ENCODE peak calls at places on chromosomes 7 and 10, in four cellular contexts. I, R, O and T are unnamed samples.

GRCh38 chr10:32150532-32151101 is 94.4 kb upstream of the KIF5B start:
- DNase-seq in I (no peak), R (no peak), O (no peak), T (no peak)

GRCh38 chr10:82883588-82883987 is 1008.6 kb downstream of the NRG3 start:
- DNase-seq in I (no peak), R (no peak), O (no peak), T (no peak)

GRCh38 chr10:75540357-75541335 is 109.2 kb downstream of the LRMDA start:
- DNase-seq in I (no peak), R (no peak), O (no peak), T (no peak)

GRCh38 chr10:14412624-14413023 is 81.9 kb upstream of the FRMD4A start:
- DNase-seq in I (no peak), R (no peak), O (no peak), T (no peak)

GRCh38 chr10:96747734-96748550 is 27.6 kb upstream of the PIK3AP1 start:
- DNase-seq in I (no peak), R (peak; percentile 97), O (no peak), T (no peak)

GRCh38 chr7:104653870-104654401 is 325.5 kb downstream of the LHFPL3 start:
- DNase-seq in I (no peak), R (no peak), O (no peak), T (no peak)

GRCh38 chr10:91597397-91597881 is 35.4 kb downstream of the PPP1R3C start:
- DNase-seq in I (no peak), R (no peak), O (no peak), T (peak; percentile 44)

GRCh38 chr7:125516194-125516593 is 586.6 kb upstream of the POT1 start:
- DNase-seq in I (no peak), R (no peak), O (no peak), T (peak; percentile 62)

GRCh38 chr10:124200011-124200410 is 106.6 kb upstream of the CHST15 start:
- DNase-seq in I (no peak), R (no peak), O (no peak), T (no peak)

GRCh38 chr10:66996996-66997395 is 71.2 kb downstream of the LRRTM3 start:
- DNase-seq in I (no peak), R (no peak), O (no peak), T (no peak)

GRCh38 chr7:154953006-154953684 is 49.8 kb downstream of the PAXIP1 start:
- DNase-seq in I (peak; percentile 86), R (no peak), O (peak; percentile 80), T (peak; percentile 63)

GRCh38 chr10:70232859-70233108 is 445 bp downstream of the PPA1 start:
- DNase-seq in I (no peak), R (no peak), O (no peak), T (no peak)

GRCh38 chr7:128137096-128137655 is 103.9 kb upstream of the LEP start:
- DNase-seq in I (no peak), R (no peak), O (no peak), T (no peak)

GRCh38 chr7:141055146-141055545 is 18.7 kb upstream of the TMEM178B start:
- DNase-seq in I (no peak), R (no peak), O (no peak), T (no peak)

GRCh38 chr10:29130190-29130673 is 158.6 kb upstream of the LYZL1 start:
- DNase-seq in I (no peak), R (no peak), O (peak; percentile 29), T (peak; percentile 42)

GRCh38 chr7:158563911-158564647 is 23.5 kb downstream of the PTPRN2 start:
- DNase-seq in I (no peak), R (no peak), O (no peak), T (no peak)

GRCh38 chr10:37403776-37404175 is 278.4 kb downstream of the ANKRD30A start:
- DNase-seq in I (no peak), R (no peak), O (no peak), T (no peak)

GRCh38 chr7:30700941-30701340 is 18.7 kb upstream of the CRHR2 start:
- DNase-seq in I (no peak), R (no peak), O (no peak), T (no peak)

GRCh38 chr7:43572516-43573049 is 10.3 kb upstream of the STK17A start:
- DNase-seq in I (no peak), R (no peak), O (peak; percentile 82), T (no peak)

GRCh38 chr10:63757067-63757466 is 235.9 kb downstream of the REEP3 start:
- DNase-seq in I (no peak), R (no peak), O (no peak), T (no peak)

GRCh38 chr10:27744478-27745379 is 890 bp downstream of the MKX start:
- DNase-seq in I (peak; percentile 53), R (no peak), O (no peak), T (peak; percentile 21)

DNA sequence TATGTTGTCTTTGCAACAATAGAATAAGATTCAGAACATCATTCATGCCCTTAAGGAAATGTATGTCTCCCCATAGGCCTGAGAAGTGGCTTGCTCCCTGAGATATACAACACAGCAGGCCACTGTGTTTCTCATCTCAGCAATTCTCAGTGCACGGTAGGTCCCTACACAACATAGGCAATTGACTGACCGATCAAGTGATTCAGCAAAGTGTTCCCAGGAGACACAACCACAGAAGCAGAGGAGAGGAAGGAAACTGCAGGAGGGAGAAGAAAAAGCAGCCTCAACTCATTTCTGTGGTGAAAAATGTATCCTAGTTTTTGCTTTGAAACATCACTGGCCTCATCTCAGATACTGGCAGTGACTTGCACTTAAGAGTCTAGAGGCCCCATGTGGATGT is 307.0 kb downstream of the XPNPEP1 start:
- DNase-seq in I (no peak), R (no peak), O (no peak), T (no peak)
- TF ChIP-seq USF1 in I (no peak), R (no peak), O (no peak), T (no peak)

GRCh38 chr10:110861476-110861875 is 10.3 kb upstream of the PDCD4 start:
- DNase-seq in I (no peak), R (no peak), O (no peak), T (no peak)
- TF ChIP-seq USF1 in I (no peak), R (no peak), O (no peak), T (no peak)

GRCh38 chr7:42456756-42457276 is 219.8 kb upstream of the GLI3 start:
- DNase-seq in I (no peak), R (no peak), O (no peak), T (no peak)
- TF ChIP-seq USF1 in I (no peak), R (no peak), O (no peak), T (no peak)

GRCh38 chr10:71348850-71349249 is 29.8 kb downstream of the SLC29A3 start:
- DNase-seq in I (no peak), R (no peak), O (no peak), T (no peak)

GRCh38 chr10:71349401-71349800 is 30.3 kb downstream of the SLC29A3 start:
- DNase-seq in I (no peak), R (no peak), O (no peak), T (no peak)

GRCh38 chr10:71354771-71355170 is 35.7 kb downstream of the SLC29A3 start:
- DNase-seq in I (no peak), R (no peak), O (no peak), T (no peak)

GRCh38 chr10:71351087-71351486 is 32.0 kb downstream of the SLC29A3 start:
- DNase-seq in I (no peak), R (no peak), O (no peak), T (no peak)

GRCh38 chr10:71351628-71352319 is 32.7 kb downstream of the SLC29A3 start:
- DNase-seq in I (no peak), R (no peak), O (no peak), T (no peak)
- TF ChIP-seq USF1 in I (no peak), R (no peak), O (no peak), T (no peak)

DNA sequence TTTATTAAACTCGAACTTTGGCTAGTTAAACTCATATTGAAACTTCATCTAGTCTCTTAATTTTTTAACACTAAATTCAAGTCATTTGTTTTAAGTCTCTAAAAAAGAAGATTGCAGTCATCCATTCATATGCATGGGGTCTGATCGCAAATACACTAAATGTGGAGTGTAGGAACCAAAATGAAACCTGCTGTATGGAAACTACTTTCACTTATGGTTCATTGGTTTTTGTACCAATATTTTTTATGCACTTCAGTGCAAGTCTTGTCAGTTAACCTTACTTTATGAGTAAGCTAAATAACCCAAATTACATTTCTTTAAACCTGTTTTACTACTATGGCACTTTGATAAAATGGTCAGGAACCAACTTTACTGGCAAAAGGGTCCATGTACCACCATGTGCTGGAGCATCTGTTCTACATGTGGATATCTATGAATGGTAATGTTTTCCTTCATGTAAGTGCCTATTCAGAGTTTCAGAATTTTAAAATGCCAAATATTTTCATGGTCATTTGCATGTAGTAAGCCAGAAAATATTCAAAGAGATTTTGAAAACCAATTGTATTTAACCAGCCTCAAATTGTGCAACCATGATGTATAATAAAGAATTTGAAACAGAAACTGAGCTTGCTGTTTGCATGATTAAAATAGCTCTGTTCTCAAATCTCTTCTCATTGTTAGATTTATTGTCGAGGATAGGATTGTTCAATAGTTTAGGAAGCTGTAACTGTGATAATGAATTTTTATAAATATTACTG is 7.6 kb upstream of the SUPV3L1 start:
- DNase-seq in I (no peak), R (no peak), O (no peak), T (no peak)
- TF ChIP-seq USF1 in I (no peak), R (no peak), O (no peak), T (no peak)

GRCh38 chr10:77889277-77889903 is 37.2 kb downstream of the DLG5 start:
- DNase-seq in I (peak; percentile 69), R (no peak), O (peak; percentile 85), T (no peak)
- TF ChIP-seq USF1 in I (no peak), R (no peak), O (no peak), T (no peak)

GRCh38 chr7:149196705-149197171 is 1.4 kb downstream of the ZNF282 start:
- DNase-seq in I (no peak), R (no peak), O (peak; percentile 53), T (peak; percentile 64)

GRCh38 chr7:149198161-149198816 is 2.9 kb downstream of the ZNF282 start:
- DNase-seq in I (no peak), R (no peak), O (no peak), T (no peak)

GRCh38 chr7:149196151-149196704 is 882 bp downstream of the ZNF282 start:
- DNase-seq in I (no peak), R (no peak), O (peak; percentile 40), T (peak; percentile 65)

GRCh38 chr7:149199234-149199990 is 4.1 kb downstream of the ZNF282 start:
- DNase-seq in I (no peak), R (no peak), O (no peak), T (no peak)

DNA sequence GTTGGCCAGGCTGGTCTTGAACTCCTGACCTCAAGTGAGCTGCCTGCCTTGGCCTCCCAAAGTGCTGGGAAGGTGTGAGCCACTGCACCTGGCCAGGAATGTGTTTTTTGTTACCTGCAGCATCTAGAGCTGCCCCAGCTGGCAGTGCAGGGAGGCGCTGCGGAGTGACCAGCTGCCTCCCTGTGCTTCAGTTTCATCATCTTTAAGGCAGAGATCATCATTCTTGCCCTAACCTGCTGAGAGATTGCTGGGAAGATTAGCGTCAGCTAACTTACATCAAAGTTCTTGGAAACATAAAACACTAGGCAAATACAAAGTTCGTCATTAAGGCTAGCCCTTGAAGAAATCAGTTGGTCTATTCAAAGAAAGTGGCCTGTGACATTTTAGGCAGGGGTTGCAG is 2.3 kb downstream of the ZNF282 start:
- DNase-seq in I (no peak), R (no peak), O (no peak), T (no peak)
- TF ChIP-seq USF1 in I (no peak), R (no peak), O (no peak), T (no peak)